ENCODE peak calls at places on chromosomes 11 and 22, in eight cellular contexts. H, Q, P, U, Y, W, I and G are unnamed samples. For H3K4me1, the result is how much of the 10 kb centered on the place peaks cover.

GRCh38 chr11:63012450-63013238 is 3.0 kb downstream of the SLC22A8 start:
- DNase-seq in I (no peak), H (no peak), U (no peak), Q (no peak), Y (no peak), W (no peak), P (peak), G (no peak)

GRCh38 chr11:57473208-57473930 is 13.0 kb downstream of the RTN4RL2 start:
- DNase-seq in Y (no peak), P (no peak), U (no peak), I (no peak), Q (no peak), W (no peak), H (no peak), G (no peak)

GRCh38 chr11:47971501-47971900 is 8.9 kb upstream of the PTPRJ start:
- DNase-seq in U (no peak), Q (no peak), P (no peak), H (no peak), I (no peak), Y (no peak), W (no peak), G (no peak)

GRCh38 chr22:49426098-49426497 is 401.6 kb downstream of the BRD1 start:
- DNase-seq in W (no peak), H (no peak), Q (no peak), I (no peak), U (no peak), Y (no peak), P (no peak), G (no peak)

GRCh38 chr11:124225471-124225870 is 15.4 kb upstream of the OR8G1 start:
- DNase-seq in P (no peak), I (no peak), Q (no peak), U (no peak), W (no peak), H (no peak), Y (no peak), G (no peak)

GRCh38 chr11:105111145-105111944 is 28.2 kb downstream of the CARD18 start:
- DNase-seq in I (no peak), W (no peak), Q (no peak), P (no peak), Y (no peak), U (peak), H (no peak), G (no peak)

GRCh38 chr11:66467034-66467659 is 442 bp downstream of the PELI3 start:
- DNase-seq in W (peak), U (peak), H (no peak), I (peak), Y (peak), Q (no peak), P (peak), G (no peak)

GRCh38 chr22:49214976-49215375 is 612.7 kb downstream of the BRD1 start:
- DNase-seq in P (peak), I (no peak), U (no peak), Y (no peak), W (no peak), Q (no peak), H (no peak), G (peak)

DNA sequence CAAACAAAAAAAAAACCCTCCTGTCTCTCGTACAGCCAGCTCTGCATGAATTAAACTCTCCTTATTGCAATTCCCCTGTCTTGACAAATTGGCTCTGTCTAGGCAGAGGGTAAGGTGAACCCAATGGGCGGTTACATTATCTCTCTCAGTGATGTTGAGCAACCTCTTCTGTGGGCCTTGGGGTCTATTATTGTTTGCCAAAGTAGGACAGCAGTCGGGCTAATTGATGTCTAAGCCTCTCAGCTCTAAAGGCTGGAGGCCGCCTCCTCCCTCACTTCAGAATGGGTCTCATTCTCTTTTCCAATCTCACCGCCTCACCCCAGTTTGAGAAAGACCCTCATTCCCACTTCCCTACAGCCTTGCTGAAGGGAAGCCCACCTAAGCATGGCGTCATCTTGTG is 1.3 kb upstream of the SLC25A45 start:
- DNase-seq in Y (peak), H (no peak), Q (no peak), P (no peak), U (no peak), I (no peak), W (no peak), G (no peak)
- H3K4me1 ChIP-seq in Y (half or more), H (under half), Q (under half), P (half or more), U (half or more), I (under half), W (under half), G (under half)

DNA sequence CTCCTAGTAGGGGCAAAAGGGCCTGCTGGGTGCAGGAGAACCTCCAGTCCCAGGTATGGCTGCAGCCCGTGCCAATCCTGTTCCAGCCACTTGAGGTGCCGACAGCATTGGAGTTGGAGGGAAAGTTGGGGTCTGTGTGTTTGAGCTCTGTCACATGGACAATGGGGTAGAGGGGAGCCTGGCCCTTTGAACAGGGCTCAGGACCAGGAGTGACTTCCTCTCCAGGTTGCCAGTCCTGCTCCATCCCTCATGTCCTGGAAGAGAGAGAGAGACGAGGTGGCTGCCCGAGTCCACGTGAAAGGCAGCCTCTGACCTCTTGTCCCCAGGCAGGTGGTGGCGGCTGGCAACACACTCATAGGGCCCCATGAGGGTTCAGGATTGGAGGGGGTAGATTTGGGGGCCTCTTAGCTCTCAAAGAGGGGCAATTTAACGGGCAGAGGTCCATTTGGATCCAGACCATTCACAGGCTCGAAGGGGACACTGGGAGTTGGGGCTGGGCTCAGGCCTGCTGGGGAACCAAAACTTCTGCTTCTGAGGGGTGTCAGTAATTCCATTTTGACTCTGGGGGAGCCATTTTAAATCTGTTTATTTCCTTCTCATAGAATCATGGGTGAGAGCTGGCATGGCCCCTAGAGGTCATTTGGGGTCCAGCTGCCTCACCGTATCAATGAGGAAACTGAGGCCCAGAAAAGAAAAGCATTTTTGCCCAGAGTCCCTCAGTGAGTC is 4.1 kb downstream of the ADORA2A start:
- DNase-seq in H (no peak), U (peak), Y (no peak), I (no peak), Q (no peak), W (no peak), P (no peak), G (no peak)
- H3K4me1 ChIP-seq in H (under half), U (under half), Y (under half), I (under half), Q (under half), W (under half), P (under half), G (under half)

DNA sequence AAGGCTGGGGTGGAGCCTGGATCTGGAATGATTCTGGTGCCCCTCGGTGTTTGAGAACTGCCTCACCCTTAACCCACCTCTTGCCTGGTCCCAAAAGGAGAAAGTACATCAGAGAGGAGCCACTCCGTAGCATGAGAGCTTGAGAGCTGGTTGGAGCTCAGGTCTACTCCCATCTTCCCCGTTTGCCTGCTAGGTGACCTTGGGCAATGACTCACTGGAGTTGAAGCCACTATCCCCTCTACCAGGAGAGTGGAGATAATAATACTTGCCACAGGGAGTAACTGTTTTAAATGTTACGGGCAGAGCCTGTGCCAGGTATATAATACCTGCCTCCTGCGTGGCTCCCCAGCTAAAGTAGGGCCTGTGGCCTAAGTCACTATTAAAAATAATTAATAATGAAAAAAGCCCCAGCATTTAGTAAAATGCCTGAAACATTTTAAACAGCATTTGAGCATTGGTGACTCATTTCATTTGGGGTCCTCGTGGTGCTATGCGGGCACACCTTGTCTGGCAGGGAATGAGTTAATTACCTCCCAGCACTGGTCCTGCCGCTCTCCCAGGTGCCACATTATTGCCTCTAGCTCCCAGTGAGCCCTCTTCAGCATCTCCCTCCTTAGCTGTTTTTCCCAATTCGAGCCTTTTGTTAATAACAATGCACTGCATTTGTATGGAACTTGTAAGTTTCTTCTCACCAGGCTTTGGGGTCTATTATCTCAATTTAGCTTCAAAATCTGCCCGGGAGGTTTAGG is 22.5 kb downstream of the CYTH4 start:
- DNase-seq in I (no peak), Y (peak), U (no peak), P (no peak), W (no peak), Q (no peak), H (no peak), G (no peak)
- H3K4me1 ChIP-seq in I (under half), Y (half or more), U (under half), P (under half), W (under half), Q (under half), H (under half), G (under half)

DNA sequence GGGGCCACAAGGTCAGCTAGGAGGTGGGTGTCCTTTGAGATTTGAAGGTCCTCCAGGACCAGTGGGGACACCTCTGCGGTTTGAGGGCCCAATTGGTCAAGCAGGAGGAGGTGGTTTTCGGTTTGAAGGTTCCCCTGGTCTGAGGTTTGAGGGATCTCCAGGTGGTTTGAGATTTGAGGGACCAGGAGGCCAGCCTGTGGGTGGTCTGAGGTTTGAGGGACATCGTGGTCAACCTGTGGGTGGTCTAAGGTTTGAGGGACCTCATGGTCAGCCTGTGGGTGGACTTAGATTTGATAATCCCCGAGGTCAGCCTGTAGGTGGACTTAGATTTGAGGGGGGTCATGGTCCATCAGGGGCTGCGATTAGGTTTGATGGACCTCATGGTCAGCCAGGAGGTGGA is 11.8 kb downstream of the PCF11 start:
- DNase-seq in Y (no peak), W (no peak), Q (no peak), U (no peak), I (no peak), P (no peak), H (no peak), G (no peak)
- H3K4me1 ChIP-seq in Y (under half), W (under half), Q (under half), U (under half), I (under half), P (under half), H (under half), G (under half)

DNA sequence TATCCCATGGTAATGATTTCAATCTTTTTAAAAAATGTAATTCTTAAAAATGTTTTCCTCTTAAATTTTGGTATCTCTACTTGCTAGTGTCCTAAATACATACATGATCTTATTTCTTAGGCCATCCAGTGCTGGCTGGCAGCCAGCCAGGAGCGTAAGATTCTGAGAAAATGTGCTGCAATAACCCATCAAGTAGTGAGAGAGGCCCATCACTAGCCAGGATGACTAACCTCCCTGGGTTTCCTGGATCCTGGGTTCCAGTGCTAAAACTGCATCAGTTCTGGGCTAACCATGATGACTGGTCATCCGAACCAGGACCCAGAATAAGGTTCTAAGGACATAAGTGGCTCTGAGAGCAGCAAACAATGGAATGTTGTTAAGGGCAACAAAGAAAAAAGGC is 15.7 kb upstream of the UCP3 start:
- DNase-seq in H (no peak), W (no peak), Q (no peak), Y (peak), U (peak), I (no peak), P (peak), G (peak)
- H3K4me1 ChIP-seq in H (under half), W (under half), Q (under half), Y (under half), U (under half), I (under half), P (under half), G (under half)